ENCODE peak calls at places on chromosomes 7 and 10, in five cellular contexts. I, P, R, Y and W are unnamed samples.

GRCh38 chr10:100209303-100209702 is 20.1 kb downstream of the CHUK start:
- DNase-seq in I (no peak), R (no peak), P (no peak), Y (no peak), W (no peak)

GRCh38 chr7:118372530-118372929 is 148.0 kb downstream of the ANKRD7 start:
- DNase-seq in R (no peak), P (no peak), I (no peak), Y (no peak), W (no peak)

GRCh38 chr10:17685227-17685840 is 41.4 kb downstream of the STAM start:
- DNase-seq in I (no peak), Y (no peak), P (peak), R (peak), W (no peak)

GRCh38 chr10:18607979-18608378 is 43.4 kb downstream of the NSUN6 start:
- DNase-seq in P (no peak), R (no peak), Y (no peak), I (no peak), W (no peak)

GRCh38 chr10:14146501-14146900 is 184.2 kb downstream of the FRMD4A start:
- DNase-seq in R (no peak), P (no peak), Y (no peak), I (no peak), W (no peak)

GRCh38 chr7:148060724-148061123 is 529.8 kb upstream of the C7orf33 start:
- DNase-seq in I (no peak), Y (no peak), R (no peak), P (no peak), W (no peak)

GRCh38 chr7:111752022-111752582 is 189.8 kb upstream of the IMMP2L start:
- DNase-seq in Y (no peak), P (peak), R (peak), I (no peak), W (peak)

GRCh38 chr7:3250725-3251124 is 50.3 kb upstream of the SDK1 start:
- DNase-seq in R (no peak), Y (no peak), P (peak), I (no peak), W (peak)

GRCh38 chr10:42985436-42986316 is 91.2 kb upstream of the RET start:
- DNase-seq in I (no peak), P (no peak), Y (no peak), R (no peak), W (no peak)

GRCh38 chr7:51224811-51225581 is 91.6 kb downstream of the COBL start:
- DNase-seq in Y (no peak), I (no peak), P (no peak), R (no peak), W (no peak)

GRCh38 chr7:155584261-155584660 is 37.9 kb upstream of the CNPY1 start:
- DNase-seq in I (peak), P (no peak), R (no peak), Y (peak), W (no peak)